ENCODE peak calls at places on chromosomes 7 and 10, in four cellular contexts. D, F, Z and H are unnamed samples.

GRCh38 chr7:34354906-34355305 is 303.1 kb upstream of the NPSR1 start:
- DNase-seq in Z (peak; percentile 75), F (no peak), D (no peak), H (no peak)

GRCh38 chr10:63711866-63712716 is 190.9 kb downstream of the REEP3 start:
- DNase-seq in Z (peak; percentile 90), D (peak; percentile 98), F (peak; percentile 92), H (no peak)

GRCh38 chr7:74134117-74134539 is 40.0 kb upstream of the EIF4H start:
- DNase-seq in D (no peak), Z (no peak), F (no peak), H (no peak)

GRCh38 chr7:155223503-155223902 is 74.2 kb upstream of the INSIG1 start:
- DNase-seq in D (no peak), Z (no peak), F (no peak), H (no peak)

GRCh38 chr7:44293561-44294324 is 31.7 kb downstream of the CAMK2B start:
- DNase-seq in D (no peak), F (peak; percentile 47), Z (peak; percentile 4), H (no peak)

GRCh38 chr7:127884066-127884559 is 147.1 kb downstream of the LRRC4 start:
- DNase-seq in D (no peak), Z (no peak), F (no peak), H (no peak)

GRCh38 chr7:923108-924041 is 31.1 kb downstream of the ADAP1 start:
- DNase-seq in F (peak; percentile 76), Z (peak; percentile 49), D (no peak), H (peak; percentile 81)

GRCh38 chr10:32318476-32318896 is 28.5 kb downstream of the EPC1 start:
- DNase-seq in F (no peak), D (no peak), Z (peak; percentile 37), H (peak; percentile 75)

GRCh38 chr7:63040966-63041610 is 957.6 kb upstream of the ZNF722 start:
- DNase-seq in F (no peak), Z (no peak), D (no peak), H (no peak)

GRCh38 chr7:25122373-25122772 is 2.7 kb downstream of the CYCS start:
- DNase-seq in Z (no peak), F (no peak), D (no peak), H (no peak)

GRCh38 chr10:101545898-101546297 is 42.2 kb downstream of the POLL start:
- DNase-seq in D (no peak), Z (no peak), F (no peak), H (no peak)

GRCh38 chr10:126478600-126478999 is 90.3 kb upstream of the ADAM12 start:
- DNase-seq in D (no peak), Z (no peak), F (no peak), H (no peak)

GRCh38 chr7:4247106-4247876 is 434.8 kb upstream of the FOXK1 start:
- DNase-seq in Z (no peak), D (no peak), F (peak; percentile 42), H (no peak)

GRCh38 chr10:1591742-1592141 is 145.6 kb downstream of the ADARB2 start:
- DNase-seq in F (no peak), D (no peak), Z (no peak), H (no peak)

GRCh38 chr10:30553625-30554442 is 75.7 kb downstream of the LYZL2 start:
- DNase-seq in F (peak; percentile 77), D (peak; percentile 33), Z (peak; percentile 95), H (no peak)

GRCh38 chr7:102079140-102080002 is 207.3 kb upstream of the SH2B2 start:
- DNase-seq in F (peak; percentile 28), D (no peak), Z (no peak), H (no peak)

GRCh38 chr10:52951819-52952218 is 179.2 kb upstream of the MBL2 start:
- DNase-seq in F (no peak), Z (no peak), D (no peak), H (no peak)

GRCh38 chr10:79239275-79239779 is 107.9 kb upstream of the PPIF start:
- DNase-seq in Z (peak; percentile 40), D (no peak), F (peak; percentile 89), H (no peak)

GRCh38 chr7:121547341-121548092 is 151.4 kb upstream of the FAM3C start:
- DNase-seq in Z (peak; percentile 67), D (peak; percentile 78), F (no peak), H (no peak)

GRCh38 chr7:135980665-135981180 is 3.6 kb upstream of the MTPN start:
- DNase-seq in Z (peak; percentile 11), D (no peak), F (no peak), H (peak; percentile 95)

GRCh38 chr10:28320799-28321198 is 17.9 kb upstream of the MPP7 start:
- DNase-seq in Z (no peak), F (no peak), D (no peak), H (no peak)

GRCh38 chr7:107783648-107784047 is 19.4 kb downstream of the SLC26A3 start:
- DNase-seq in Z (no peak), D (no peak), F (no peak), H (no peak)

GRCh38 chr10:125057158-125058001 is 103.0 kb downstream of the CTBP2 start:
- DNase-seq in F (no peak), Z (peak; percentile 86), D (no peak), H (no peak)